ENCODE peak calls at places on chromosomes 6 and 20, in four cellular contexts. B is lower lobe of right lung; S is Panc1; O is CD8-positive, alpha-beta memory T cell. M is an unnamed sample.
A peak's percentile ranks its signal among the peaks of the same experiment; 100 is the strongest.

GRCh38 chr6:32886674-32887383 is 32.8 kb downstream of the PSMB9 start:
- DNase-seq in S (no peak), O (no peak), B (no peak), M (no peak)

GRCh38 chr20:64219202-64219601 is 36.3 kb upstream of the PCMTD2 start:
- DNase-seq in B (no peak), O (no peak), S (no peak), M (no peak)

GRCh38 chr6:33313709-33314514 is at the start of gene TAPBP:
- DNase-seq in B (peak; percentile 72), O (peak; percentile 94), S (no peak), M (peak; percentile 62)

GRCh38 chr20:48717095-48717958 is 110.5 kb downstream of the PREX1 start:
- DNase-seq in O (no peak), S (no peak), B (no peak), M (no peak)

GRCh38 chr6:149246691-149247384 is 70.7 kb upstream of the TAB2 start:
- DNase-seq in B (no peak), S (no peak), O (no peak), M (no peak)

GRCh38 chr6:45376310-45377040 is 1.3 kb downstream of the SUPT3H start:
- DNase-seq in B (no peak), S (no peak), O (no peak), M (no peak)

GRCh38 chr6:148840256-148840655 is 93.4 kb downstream of the UST start:
- DNase-seq in B (no peak), O (no peak), S (no peak), M (no peak)

GRCh38 chr6:27043244-27043643 is 204.3 kb upstream of the PRSS16 start:
- DNase-seq in B (no peak), O (no peak), S (no peak), M (no peak)

GRCh38 chr20:17655865-17656489 is 26.1 kb downstream of the RRBP1 start:
- DNase-seq in S (no peak), O (no peak), B (no peak), M (no peak)

GRCh38 chr6:151493495-151494234 is at the start of gene CCDC170:
- DNase-seq in O (no peak), B (peak; percentile 83), S (no peak), M (peak; percentile 21)

GRCh38 chr6:142302427-142303190 is 802 bp downstream of the ADGRG6 start:
- DNase-seq in S (no peak), B (no peak), O (no peak), M (no peak)

GRCh38 chr6:42781811-42782688 is at the start of gene BICRAL:
- DNase-seq in B (peak; percentile 68), S (no peak), O (peak; percentile 84), M (peak; percentile 72)

GRCh38 chr6:144008501-144009245 is 614 bp upstream of the PLAGL1 start:
- DNase-seq in O (no peak), B (peak; percentile 48), S (no peak), M (no peak)

GRCh38 chr20:52150440-52151258 is 40.9 kb downstream of the ZFP64 start:
- DNase-seq in S (peak; percentile 64), B (no peak), O (no peak), M (peak; percentile 40)

GRCh38 chr20:39036011-39036410 is 73.9 kb downstream of the DHX35 start:
- DNase-seq in B (no peak), S (no peak), O (no peak), M (no peak)

GRCh38 chr6:124868476-124868875 is 93.8 kb upstream of the RNF217 start:
- DNase-seq in S (no peak), B (no peak), O (no peak), M (no peak)

GRCh38 chr20:64104667-64105451 is 2.5 kb downstream of the NPBWR2 start:
- DNase-seq in O (no peak), B (peak; percentile 32), S (no peak), M (peak; percentile 7)

GRCh38 chr6:26275663-26276062 is 89.3 kb upstream of the BTN3A2 start:
- DNase-seq in B (no peak), O (no peak), S (no peak), M (no peak)

GRCh38 chr6:1496836-1497592 is 107.6 kb downstream of the FOXF2 start:
- DNase-seq in S (no peak), O (no peak), B (no peak), M (no peak)

GRCh38 chr6:111663232-111663631 is 57.6 kb upstream of the TRAF3IP2 start:
- DNase-seq in O (no peak), B (no peak), S (no peak), M (no peak)

GRCh38 chr6:140319209-140319608 is 944.8 kb upstream of the CITED2 start:
- DNase-seq in S (no peak), O (no peak), B (no peak), M (no peak)

GRCh38 chr20:37362231-37362792 is 16.4 kb downstream of the SRC start:
- DNase-seq in S (no peak), B (no peak), O (no peak), M (peak; percentile 6)

GRCh38 chr6:74735304-74735703 is 470.5 kb downstream of the COL12A1 start:
- DNase-seq in O (no peak), B (no peak), S (no peak), M (no peak)

GRCh38 chr20:60512436-60512835 is 554.2 kb downstream of the CDH26 start:
- DNase-seq in O (no peak), B (no peak), S (no peak), M (no peak)

GRCh38 chr6:65112435-65112834 is 594.6 kb downstream of the EYS start:
- DNase-seq in S (no peak), O (no peak), B (no peak), M (no peak)

GRCh38 chr6:106574729-106575458 is 54.4 kb downstream of the RTN4IP1 start:
- DNase-seq in O (no peak), S (peak; percentile 38), B (no peak), M (no peak)

GRCh38 chr6:11253594-11253993 is 21.1 kb upstream of the NEDD9 start:
- DNase-seq in B (no peak), O (no peak), S (no peak), M (no peak)

GRCh38 chr20:64103871-64104666 is 3.3 kb downstream of the NPBWR2 start:
- DNase-seq in O (no peak), B (peak; percentile 26), S (no peak), M (peak; percentile 13)

GRCh38 chr6:154928325-154928922 is 66.7 kb upstream of the TIAM2 start:
- DNase-seq in O (peak; percentile 67), S (peak; percentile 43), B (no peak), M (peak; percentile 73)

GRCh38 chr6:11263185-11263817 is 30.8 kb upstream of the NEDD9 start:
- DNase-seq in O (no peak), B (peak; percentile 73), S (peak; percentile 27), M (no peak)

GRCh38 chr6:6918216-6918983 is 189.4 kb upstream of the RREB1 start:
- DNase-seq in S (no peak), B (no peak), O (no peak), M (no peak)

GRCh38 chr6:30060634-30060981 is 457 bp upstream of the POLR1H start:
- DNase-seq in B (peak; percentile 56), O (peak; percentile 58), S (no peak), M (peak; percentile 16)

GRCh38 chr20:46828471-46828870 is 66.2 kb upstream of the EYA2 start:
- DNase-seq in O (no peak), S (no peak), B (no peak), M (no peak)

GRCh38 chr20:53736122-53736756 is 142.6 kb upstream of the ZNF217 start:
- DNase-seq in O (no peak), S (no peak), B (no peak), M (no peak)

GRCh38 chr20:53736757-53737403 is 143.2 kb upstream of the ZNF217 start:
- DNase-seq in S (peak; percentile 57), B (no peak), O (no peak), M (no peak)

GRCh38 chr20:53738945-53739798 is 145.5 kb upstream of the ZNF217 start:
- DNase-seq in O (no peak), S (peak; percentile 64), B (no peak), M (no peak)

GRCh38 chr20:53738039-53738944 is 144.7 kb upstream of the ZNF217 start:
- DNase-seq in O (no peak), S (peak; percentile 88), B (peak; percentile 60), M (peak; percentile 81)

GRCh38 chr20:53737404-53738038 is 143.9 kb upstream of the ZNF217 start:
- DNase-seq in B (no peak), S (no peak), O (no peak), M (no peak)
- H3K4me3 ChIP-seq in B (no peak overlapping the region), S (peak overlapping the region; percentile 33), O (no peak overlapping the region), M (peak overlapping the region; percentile 38)

DNA sequence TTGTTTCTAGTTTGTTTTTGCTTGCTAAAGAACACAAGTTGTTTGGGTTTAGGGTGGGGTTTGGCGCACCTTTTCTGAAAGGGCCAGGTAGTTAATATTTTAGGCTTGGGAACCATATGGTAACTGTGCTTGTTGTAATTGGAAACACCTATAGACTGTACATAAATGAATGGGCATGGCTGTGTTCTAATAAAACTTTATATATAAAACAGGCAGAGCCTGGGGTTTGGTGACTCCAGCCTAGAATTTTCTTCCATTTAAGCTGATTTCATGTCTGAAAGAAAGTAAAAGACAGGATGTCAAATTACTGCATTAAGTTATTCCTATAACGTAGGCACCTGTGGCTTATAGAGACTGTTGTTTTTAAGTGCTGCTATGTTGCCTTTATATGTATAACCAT is 36.1 kb upstream of the MAPK13 start:
- DNase-seq in B (no peak), S (no peak), O (no peak), M (no peak)
- H3K4me1 ChIP-seq in B (peaks cover 9% of the 10 kb centered on the region), S (peaks cover 3% of the 10 kb centered on the region), O (peaks cover 20% of the 10 kb centered on the region), M (peaks cover 3% of the 10 kb centered on the region)

DNA sequence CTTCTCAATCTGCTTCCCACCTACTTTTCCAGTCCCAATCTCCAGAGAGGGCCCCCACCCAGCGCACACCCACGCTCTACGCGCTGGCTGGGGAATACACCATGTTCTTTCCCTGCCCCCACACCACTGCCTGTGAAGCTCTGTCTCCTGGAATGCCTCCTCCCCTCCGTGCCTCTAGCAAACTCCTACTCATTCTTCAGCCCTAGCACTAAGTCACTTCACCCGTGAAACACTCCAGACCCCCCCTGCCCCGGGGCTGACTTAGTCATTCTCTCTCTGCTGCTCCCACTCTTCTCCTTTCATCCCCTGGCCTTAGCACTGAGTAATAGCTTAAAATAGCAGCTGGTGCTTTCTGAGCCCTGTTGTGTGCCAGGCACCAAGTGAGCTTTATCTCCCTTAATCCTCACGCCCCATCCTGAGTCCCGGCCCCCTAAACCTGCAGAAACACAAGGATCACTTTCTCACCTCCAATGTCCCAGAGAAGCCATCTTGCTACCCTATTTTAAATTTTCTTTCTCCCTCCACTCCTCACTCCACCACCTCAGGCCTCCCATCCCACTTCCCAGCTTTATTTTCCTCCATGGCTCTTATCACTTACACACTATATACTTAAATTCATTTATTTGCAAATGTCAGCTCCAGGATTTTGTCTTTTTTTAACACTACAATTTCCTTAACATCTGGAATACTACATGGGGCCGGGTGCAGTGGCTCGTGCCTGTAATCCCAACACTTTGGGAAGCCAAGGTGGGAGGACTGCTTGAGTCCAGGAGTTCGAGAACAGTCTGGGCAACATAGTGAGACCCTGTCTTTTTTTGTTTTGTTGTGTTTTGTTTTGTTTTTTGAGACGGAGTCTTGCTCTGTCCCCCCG is 6.3 kb upstream of the PARD6B start:
- DNase-seq in B (no peak), O (no peak), S (no peak), M (peak; percentile 72)
- H3K4me3 ChIP-seq in B (no peak overlapping the region), O (no peak overlapping the region), S (peak overlapping the region; percentile 10), M (no peak overlapping the region)

GRCh38 chr20:57699395-57699794 is 10.4 kb downstream of the PMEPA1 start:
- DNase-seq in O (no peak), B (no peak), S (no peak), M (no peak)
- H3K4me1 ChIP-seq in O (no peaks in the 10 kb centered on the region), B (peaks cover 24% of the 10 kb centered on the region), S (peaks cover 92% of the 10 kb centered on the region), M (peaks cover 5% of the 10 kb centered on the region)

GRCh38 chr20:19416627-19417026 is 204.2 kb downstream of the SLC24A3 start:
- DNase-seq in S (no peak), B (no peak), O (no peak), M (no peak)
- H3K4me3 ChIP-seq in S (no peak overlapping the region), B (no peak overlapping the region), O (no peak overlapping the region), M (no peak overlapping the region)